ENCODE peak calls at places on chromosome 15, in eight cellular contexts. R is uterus, C is ovary, Q is stomach, Z is suprapubic skin, O is A549, T is IMR-90, P is adrenal gland. W is an unnamed sample. For H3K4me1, the result is how much of the 10 kb centered on the place peaks cover.

GRCh38 chr15:84079885-84080777 is 155.4 kb upstream of the GOLGA6L4 start:
- DNase-seq in O (no peak), Q (peak), C (peak), R (no peak), T (peak), P (peak), Z (no peak), W (peak)

GRCh38 chr15:85718271-85718971 is 76.3 kb downstream of the KLHL25 start:
- DNase-seq in C (no peak), R (no peak), O (no peak), Q (no peak), P (no peak), Z (no peak), T (no peak), W (no peak)

GRCh38 chr15:78989701-78990248 is 44.9 kb upstream of the CTSH start:
- DNase-seq in C (no peak), Z (no peak), P (no peak), R (no peak), T (no peak), Q (no peak), O (no peak), W (no peak)

GRCh38 chr15:32765236-32765635 is 47.4 kb downstream of the GREM1 start:
- DNase-seq in O (no peak), C (no peak), R (no peak), P (no peak), Z (no peak), T (no peak), Q (no peak), W (no peak)

GRCh38 chr15:57343018-57343417 is 33.3 kb upstream of the CGNL1 start:
- DNase-seq in O (no peak), T (no peak), P (no peak), Q (no peak), C (no peak), R (no peak), Z (no peak), W (no peak)

GRCh38 chr15:68428431-68428940 is 3.5 kb downstream of the ITGA11 start:
- DNase-seq in R (peak), T (no peak), O (no peak), C (no peak), Z (peak), P (peak), Q (no peak), W (no peak)

GRCh38 chr15:39616731-39617455 is 36.0 kb downstream of the THBS1 start:
- DNase-seq in R (no peak), O (no peak), T (peak), Z (no peak), C (no peak), Q (no peak), P (no peak), W (no peak)

GRCh38 chr15:40242671-40243070 is 3.8 kb downstream of the PAK6 start:
- DNase-seq in Z (peak), P (peak), C (no peak), Q (peak), T (no peak), R (no peak), O (no peak), W (no peak)

GRCh38 chr15:67531379-67532059 is 10.6 kb downstream of the C15orf61 start:
- DNase-seq in T (peak), R (no peak), Z (no peak), P (no peak), Q (no peak), O (no peak), C (no peak), W (no peak)

GRCh38 chr15:71252036-71252898 is 137.0 kb downstream of the THSD4 start:
- DNase-seq in T (peak), Z (no peak), O (peak), Q (no peak), R (peak), C (no peak), P (peak), W (no peak)

GRCh38 chr15:60894347-60894746 is 334.8 kb downstream of the RORA start:
- DNase-seq in Z (no peak), R (no peak), C (no peak), Q (no peak), O (no peak), P (no peak), T (no peak), W (no peak)

GRCh38 chr15:99708563-99708962 is 24.7 kb downstream of the LYSMD4 start:
- DNase-seq in R (peak), P (peak), Q (peak), Z (peak), O (peak), T (peak), C (peak), W (peak)

GRCh38 chr15:50055333-50056278 is 63.4 kb downstream of the ATP8B4 start:
- DNase-seq in Q (no peak), C (no peak), T (peak), P (no peak), Z (no peak), O (no peak), R (no peak), W (peak)

GRCh38 chr15:43514241-43515057 is 3.0 kb upstream of the MAP1A start:
- DNase-seq in R (no peak), Z (no peak), P (peak), T (peak), Q (no peak), O (no peak), C (no peak), W (peak)

GRCh38 chr15:28974142-28974541 is 88.4 kb downstream of the APBA2 start:
- DNase-seq in T (no peak), Z (no peak), P (no peak), C (no peak), Q (no peak), R (no peak), O (no peak), W (no peak)

DNA sequence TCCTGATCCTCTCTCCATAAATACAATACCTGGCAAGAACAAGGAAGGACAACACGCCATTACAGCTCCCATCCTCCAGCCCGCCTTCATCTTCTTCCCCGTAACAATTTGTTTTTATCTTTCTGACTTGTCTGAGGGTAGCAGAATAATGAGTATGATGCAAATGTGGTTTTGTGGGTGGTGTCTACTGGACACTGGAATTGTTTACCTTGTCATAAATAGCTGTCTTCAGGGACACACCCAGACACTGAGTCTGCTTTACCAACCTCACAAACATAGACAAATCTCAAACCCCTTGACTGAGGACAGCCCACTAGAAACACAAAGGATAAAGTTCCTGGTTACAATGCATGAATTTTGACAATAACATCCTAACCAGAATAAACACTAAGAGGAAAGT is 13.4 kb downstream of the WDR72 start:
- DNase-seq in R (no peak), P (no peak), C (no peak), O (no peak), Q (no peak), T (no peak), Z (no peak), W (no peak)
- H3K4me1 ChIP-seq in R (under half), P (under half), C (under half), O (under half), Q (under half), T (under half), Z (under half), W (under half)

GRCh38 chr15:59014068-59014467 is 26.6 kb downstream of the RNF111 start:
- DNase-seq in Q (no peak), O (no peak), C (no peak), T (no peak), P (no peak), R (no peak), Z (no peak), W (no peak)
- TF ChIP-seq POLR2A in Q (no peak), O (no peak), C (no peak), T (no peak), P (no peak), R (no peak), Z (no peak), W (no peak)

GRCh38 chr15:74891469-74891868 is 1.6 kb downstream of the MPI start:
- DNase-seq in O (no peak), R (no peak), Z (no peak), C (no peak), P (no peak), T (no peak), Q (peak), W (no peak)

GRCh38 chr15:74892313-74892712 is 2.5 kb downstream of the MPI start:
- DNase-seq in C (no peak), Z (no peak), Q (peak), P (no peak), R (no peak), O (no peak), T (no peak), W (no peak)

GRCh38 chr15:74892931-74893330 is 3.1 kb downstream of the MPI start:
- DNase-seq in R (no peak), P (no peak), O (no peak), T (no peak), Z (no peak), C (no peak), Q (no peak), W (no peak)

GRCh38 chr15:74895830-74896229 is 6.0 kb downstream of the MPI start:
- DNase-seq in R (no peak), P (no peak), O (no peak), Q (no peak), C (no peak), T (no peak), Z (no peak), W (no peak)

GRCh38 chr15:74893627-74894026 is 3.8 kb downstream of the MPI start:
- DNase-seq in C (no peak), R (no peak), O (no peak), P (no peak), T (no peak), Z (no peak), Q (no peak), W (no peak)
- H3K27ac ChIP-seq in C (no peak), R (no peak), O (no peak), P (no peak), T (no peak), Z (no peak), Q (no peak), W (peak)

DNA sequence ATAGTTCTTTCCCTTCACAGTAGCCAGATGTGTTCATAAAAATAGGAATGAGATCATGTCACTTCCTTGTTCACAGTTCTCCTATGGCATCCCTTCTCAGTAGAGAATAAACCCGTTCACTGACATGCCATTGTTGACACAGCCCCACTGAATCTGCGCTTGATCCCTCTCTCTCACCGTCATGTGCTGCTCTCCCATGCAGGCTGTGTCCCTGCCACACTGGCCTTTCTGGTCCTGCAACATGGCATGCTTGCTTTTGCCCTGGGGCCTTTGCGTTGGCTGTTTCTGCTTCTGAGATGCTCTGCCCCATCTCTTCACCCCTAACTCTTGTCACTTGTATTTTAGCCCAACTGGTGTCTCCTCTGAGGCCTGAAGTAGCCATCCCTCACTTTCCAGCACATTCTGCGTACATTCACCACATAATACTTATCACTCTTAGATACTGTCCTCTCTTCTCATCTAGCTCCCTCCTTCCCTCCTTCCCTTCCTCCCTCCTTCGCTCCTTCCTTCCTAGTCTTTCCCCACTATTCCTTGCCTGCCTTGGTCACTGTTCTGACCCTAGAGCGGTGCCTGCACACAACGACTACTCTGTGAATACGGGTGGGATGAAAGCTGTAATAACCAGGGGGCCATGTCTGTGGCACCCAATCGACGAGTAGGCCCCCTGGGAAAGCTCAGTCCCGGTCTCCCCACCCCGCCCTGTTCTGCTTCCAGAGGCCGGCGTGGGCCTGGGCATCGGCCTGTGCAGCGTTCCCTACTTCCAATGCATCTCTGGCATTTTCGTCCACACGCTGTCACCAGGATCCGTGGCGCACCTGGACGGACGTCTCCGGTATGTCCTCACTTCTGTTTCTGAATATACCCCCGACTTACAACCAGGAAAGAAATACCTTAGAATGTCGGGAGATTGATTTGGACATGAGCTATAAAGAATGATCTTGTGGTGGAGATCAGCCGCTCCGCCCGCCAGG is 41.7 kb downstream of the STARD5 start:
- DNase-seq in C (no peak), R (no peak), Z (peak), T (no peak), O (no peak), P (peak), Q (no peak), W (no peak)
- H3K4me1 ChIP-seq in C (under half), R (under half), Z (under half), T (under half), O (under half), P (under half), Q (under half), W (under half)

GRCh38 chr15:74937602-74938371 is at the start of gene COX5A:
- DNase-seq in P (peak), Q (peak), Z (peak), T (peak), R (peak), C (peak), O (peak), W (peak)
- TF ChIP-seq POLR2A in P (peak), Q (no peak), Z (peak), T (peak), R (peak), C (peak), O (peak), W (peak)